ENCODE peak calls at places on chromosome 4, in six cellular contexts. E is neuronal stem cell, H is IMR-90, G is mesendoderm, F is H9, N is H1. P is an unnamed sample.

GRCh38 chr4:38529189-38530115 is 134.5 kb upstream of the KLF3 start:
- DNase-seq in E (no peak), F (no peak), G (peak; percentile 15), H (no peak), N (no peak), P (peak; percentile 93)

GRCh38 chr4:7983296-7983695 is 43.6 kb upstream of the AFAP1 start:
- DNase-seq in H (no peak), F (no peak), G (no peak), N (no peak), E (no peak), P (no peak)

GRCh38 chr4:97841512-97841911 is 301.8 kb downstream of the STPG2 start:
- DNase-seq in F (no peak), N (no peak), G (no peak), E (no peak), H (no peak), P (no peak)

GRCh38 chr4:2931765-2932560 is 31.2 kb downstream of the NOP14 start:
- DNase-seq in G (no peak), N (no peak), H (no peak), E (no peak), F (peak; percentile 71), P (no peak)

GRCh38 chr4:92387459-92388069 is 83.8 kb downstream of the GRID2 start:
- DNase-seq in E (peak; percentile 31), G (peak; percentile 77), F (no peak), H (peak; percentile 53), N (peak; percentile 13), P (peak; percentile 65)

GRCh38 chr4:32499176-32499575 is 1779.0 kb downstream of the PCDH7 start:
- DNase-seq in E (no peak), F (no peak), N (no peak), G (no peak), H (no peak), P (peak; percentile 70)

GRCh38 chr4:20809796-20810195 is 109.5 kb downstream of the PACRGL start:
- DNase-seq in G (peak; percentile 57), N (peak; percentile 19), H (no peak), E (peak; percentile 1), F (peak; percentile 56), P (no peak)

GRCh38 chr4:29805245-29805644 is 914.9 kb upstream of the PCDH7 start:
- DNase-seq in E (no peak), G (peak; percentile 67), H (peak; percentile 2), N (no peak), F (no peak), P (no peak)

GRCh38 chr4:182649698-182650477 is 267.3 kb downstream of the DCTD start:
- DNase-seq in G (peak; percentile 22), F (peak; percentile 34), E (no peak), N (no peak), H (peak; percentile 68), P (no peak)

GRCh38 chr4:7618361-7618760 is 183.6 kb upstream of the PSAPL1 start:
- DNase-seq in F (no peak), H (no peak), G (no peak), E (no peak), N (no peak), P (no peak)

GRCh38 chr4:54568184-54568583 is 89.6 kb upstream of the KIT start:
- DNase-seq in E (no peak), N (no peak), H (peak; percentile 83), F (no peak), G (no peak), P (peak; percentile 51)

GRCh38 chr4:86530183-86530582 is 63.9 kb upstream of the PTPN13 start:
- DNase-seq in E (no peak), H (no peak), N (no peak), F (no peak), G (no peak), P (no peak)

GRCh38 chr4:27006646-27007045 is 146.0 kb downstream of the STIM2 start:
- DNase-seq in H (no peak), N (no peak), G (no peak), E (no peak), F (no peak), P (no peak)

DNA sequence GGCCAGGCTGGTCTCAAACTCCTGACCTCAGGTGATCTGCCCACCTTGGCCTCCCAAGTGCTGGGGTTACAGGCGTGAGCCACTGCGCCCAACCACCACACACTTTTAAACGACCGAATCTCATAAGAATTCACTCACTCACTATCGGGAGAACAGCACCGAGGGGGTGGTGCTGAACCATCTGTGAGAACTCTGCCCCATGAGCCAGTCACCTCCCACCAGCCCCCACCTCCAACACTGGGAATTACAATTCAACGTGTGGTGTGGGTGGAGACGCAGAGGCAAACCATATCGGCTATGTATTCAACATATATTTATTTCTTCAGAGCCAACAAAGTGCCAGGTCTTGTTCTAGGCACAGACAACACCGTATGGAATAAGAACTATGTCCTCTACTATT is 3.6 kb downstream of the TLR3 start:
- DNase-seq in N (no peak), F (no peak), E (no peak), H (no peak), G (no peak), P (no peak)
- H3K27me3 ChIP-seq in N (no peaks in the 10 kb centered on the region), F (no peaks in the 10 kb centered on the region), E (no peaks in the 10 kb centered on the region), H (no peaks in the 10 kb centered on the region), G (no peaks in the 10 kb centered on the region), P (no peaks in the 10 kb centered on the region)

DNA sequence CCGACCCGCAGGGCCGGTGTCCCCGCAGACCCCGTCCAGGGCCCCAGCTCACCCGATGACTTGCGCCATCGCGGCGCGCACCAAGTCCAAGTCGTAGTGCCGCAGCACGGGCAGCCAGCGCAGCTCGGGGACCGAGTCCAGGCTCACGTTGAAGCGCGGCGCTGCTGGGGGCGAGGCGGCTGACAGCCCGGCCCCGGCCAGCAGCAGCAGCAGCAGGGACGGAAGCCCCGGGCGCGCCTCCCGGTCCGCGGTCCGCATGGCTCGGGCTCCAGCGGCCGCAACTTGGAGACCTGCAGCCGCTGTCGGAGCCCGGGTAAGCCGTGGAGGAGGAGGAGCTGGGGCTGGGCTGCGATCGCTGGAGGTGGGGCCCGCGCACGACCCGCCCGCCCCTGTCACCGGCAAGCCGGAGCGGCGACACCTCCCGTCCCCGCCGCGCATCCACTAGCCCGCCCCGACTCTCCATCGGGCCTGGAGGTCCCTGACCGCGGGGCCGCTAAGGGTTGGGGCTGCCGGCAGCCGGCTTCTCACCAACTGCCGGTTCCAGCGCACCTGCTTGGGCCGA is at the start of gene NAAA:
- DNase-seq in E (peak; percentile 77), G (peak; percentile 95), N (peak; percentile 75), F (peak; percentile 83), H (peak; percentile 65), P (peak; percentile 85)
- H3K18ac ChIP-seq in E (peak within 1 kb of the TSS; percentile 92), G (no peak within 1 kb of the TSS), N (peak within 1 kb of the TSS; percentile 24), F (peak within 1 kb of the TSS; percentile 22), H (no peak within 1 kb of the TSS), P (no peak within 1 kb of the TSS)

GRCh38 chr4:112823631-112824030 is 186.7 kb downstream of the LARP7 start:
- DNase-seq in F (no peak), N (no peak), E (no peak), H (no peak), G (no peak), P (no peak)

GRCh38 chr4:112819729-112820128 is 182.8 kb downstream of the LARP7 start:
- DNase-seq in N (no peak), G (no peak), H (no peak), F (no peak), E (no peak), P (no peak)

GRCh38 chr4:112823141-112823540 is 186.2 kb downstream of the LARP7 start:
- DNase-seq in F (no peak), N (no peak), G (no peak), E (no peak), H (no peak), P (no peak)

GRCh38 chr4:112813790-112814189 is 176.8 kb downstream of the LARP7 start:
- DNase-seq in G (no peak), F (no peak), E (peak; percentile 32), N (no peak), H (peak; percentile 34), P (no peak)

DNA sequence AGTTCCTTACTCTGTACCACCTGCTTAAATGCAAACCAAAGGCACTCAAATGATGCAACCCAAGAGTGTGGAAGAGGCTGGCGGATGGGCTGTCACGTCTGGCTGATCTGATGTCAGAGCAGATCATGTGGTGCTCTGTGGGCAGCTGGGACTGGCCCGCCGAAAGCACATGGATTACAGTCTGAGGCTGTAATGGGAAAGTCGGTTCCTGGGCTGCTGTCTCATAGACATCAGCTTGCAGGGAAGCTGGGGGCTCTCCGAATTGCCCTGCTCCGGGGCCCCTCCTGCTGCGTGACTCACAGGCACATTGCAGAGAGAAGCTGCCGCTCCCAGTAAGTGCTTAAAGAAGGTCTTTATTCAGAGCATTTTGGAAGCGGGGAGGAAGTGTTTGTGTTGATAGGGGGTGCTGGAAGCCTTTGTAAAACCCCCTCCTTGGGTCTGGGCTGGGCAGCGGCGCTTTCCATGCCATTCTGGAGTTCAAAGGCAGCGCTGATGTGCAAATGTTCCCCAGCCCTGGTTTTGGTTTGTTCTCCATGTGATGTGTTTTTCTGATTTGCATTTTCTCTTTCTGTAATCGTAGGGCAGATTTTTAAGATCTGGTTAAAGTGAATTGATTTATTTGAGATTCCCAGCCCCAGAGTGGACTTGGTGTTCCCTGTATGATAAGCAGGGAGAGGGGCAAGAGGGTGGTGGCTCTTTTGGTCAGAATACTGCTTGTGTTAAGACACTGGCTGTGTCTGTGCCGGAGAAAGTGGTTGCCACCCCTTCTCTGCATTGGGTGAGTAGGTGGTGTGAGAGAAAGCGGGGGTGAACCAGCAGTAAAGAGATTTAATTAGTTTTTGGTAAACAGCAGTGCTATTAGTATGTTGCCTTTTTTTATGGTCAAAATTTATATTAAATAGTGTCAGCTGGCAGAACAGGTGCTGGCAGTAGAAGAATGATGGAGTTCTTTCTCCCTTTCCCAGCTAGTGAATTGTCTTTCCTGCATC is 181.3 kb downstream of the LARP7 start:
- DNase-seq in F (peak; percentile 86), G (peak; percentile 98), N (peak; percentile 78), H (peak; percentile 81), E (peak; percentile 40), P (peak; percentile 57)
- H2BK5ac ChIP-seq in F (no peak overlapping the region), G (no peak overlapping the region), N (no peak overlapping the region), H (no peak overlapping the region), E (no peak overlapping the region), P (no peak overlapping the region)

GRCh38 chr4:133150643-133151300 is 1.7 kb downstream of the PCDH10 start:
- DNase-seq in N (no peak), G (peak; percentile 47), H (no peak), E (no peak), F (peak; percentile 63), P (peak; percentile 20)

GRCh38 chr4:133149364-133149695 is 236 bp downstream of the PCDH10 start:
- DNase-seq in E (no peak), N (no peak), F (no peak), G (no peak), H (no peak), P (no peak)

GRCh38 chr4:133151301-133151680 is 2.2 kb downstream of the PCDH10 start:
- DNase-seq in H (no peak), E (no peak), F (no peak), G (peak; percentile 60), N (no peak), P (no peak)

GRCh38 chr4:133148690-133149363 is at the start of gene PCDH10:
- DNase-seq in G (peak; percentile 98), E (peak; percentile 91), N (peak; percentile 88), F (peak; percentile 97), H (peak; percentile 87), P (peak; percentile 81)

DNA sequence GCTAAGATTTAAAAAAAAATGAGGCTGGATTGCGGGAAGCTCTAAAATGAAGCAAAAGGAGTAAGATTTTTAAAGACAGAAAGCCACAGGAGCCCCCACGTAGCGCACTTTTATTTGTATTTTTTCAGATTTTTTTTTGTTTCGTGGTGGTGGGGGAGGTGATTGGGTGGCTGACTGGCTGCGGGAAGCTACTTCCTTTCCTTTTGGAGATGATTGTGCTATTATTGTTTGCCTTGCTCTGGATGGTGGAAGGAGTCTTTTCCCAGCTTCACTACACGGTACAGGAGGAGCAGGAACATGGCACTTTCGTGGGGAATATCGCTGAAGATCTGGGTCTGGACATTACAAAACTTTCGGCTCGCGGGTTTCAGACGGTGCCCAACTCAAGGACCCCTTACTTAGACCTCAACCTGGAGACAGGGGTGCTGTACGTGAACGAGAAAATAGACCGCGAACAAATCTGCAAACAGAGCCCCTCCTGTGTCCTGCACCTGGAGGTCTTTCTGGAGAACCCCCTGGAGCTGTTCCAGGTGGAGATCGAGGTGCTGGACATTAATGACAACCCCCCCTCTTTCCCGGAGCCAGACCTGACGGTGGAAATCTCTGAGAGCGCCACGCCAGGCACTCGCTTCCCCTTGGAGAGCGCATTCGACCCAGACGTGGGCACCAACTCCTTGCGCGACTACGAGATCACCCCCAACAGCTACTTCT is 993 bp downstream of the PCDH10 start:
- DNase-seq in H (no peak), F (peak; percentile 26), N (no peak), G (no peak), E (no peak), P (no peak)
- H3K27me3 ChIP-seq in H (peaks cover 46% of the 10 kb centered on the region), F (peaks cover 38% of the 10 kb centered on the region), N (peaks cover 67% of the 10 kb centered on the region), G (no peaks in the 10 kb centered on the region), E (peaks cover 9% of the 10 kb centered on the region), P (peaks cover 38% of the 10 kb centered on the region)